ENCODE peak calls at places on chromosomes 13 and 19, in eight cellular contexts. One of them, this sample, is unnamed.

GRCh38 chr13:101523732-101524131 is 71.3 kb downstream of the ITGBL1 start:
- DNase-seq in nephron progenitor cell: no peak
- DNase-seq in B cell: no peak
- DNase-seq in RWPE1: no peak
- DNase-seq in GM13977: no peak
- DNase-seq in colonic mucosa: no peak
- DNase-seq in esophagus squamous epithelium: no peak
- DNase-seq in HCT116: no peak
- DNase-seq in this sample: no peak

GRCh38 chr13:112103971-112104872 is 37.3 kb downstream of the SOX1 start:
- DNase-seq in nephron progenitor cell: peak
- DNase-seq in B cell: no peak
- DNase-seq in RWPE1: no peak
- DNase-seq in GM13977: no peak
- DNase-seq in colonic mucosa: no peak
- DNase-seq in esophagus squamous epithelium: no peak
- DNase-seq in HCT116: no peak
- DNase-seq in this sample: no peak

GRCh38 chr19:7970716-7971448 is 27.4 kb upstream of the TIMM44 start:
- DNase-seq in nephron progenitor cell: peak
- DNase-seq in B cell: peak
- DNase-seq in RWPE1: peak
- DNase-seq in GM13977: peak
- DNase-seq in colonic mucosa: peak
- DNase-seq in esophagus squamous epithelium: no peak
- DNase-seq in HCT116: peak
- DNase-seq in this sample: peak

GRCh38 chr19:37695144-37695899 is 24.2 kb downstream of the ZNF607 start:
- DNase-seq in nephron progenitor cell: no peak
- DNase-seq in B cell: no peak
- DNase-seq in RWPE1: no peak
- DNase-seq in GM13977: no peak
- DNase-seq in colonic mucosa: no peak
- DNase-seq in esophagus squamous epithelium: no peak
- DNase-seq in HCT116: no peak
- DNase-seq in this sample: no peak

GRCh38 chr19:35509018-35509652 is 4.3 kb downstream of the DMKN start:
- DNase-seq in nephron progenitor cell: peak
- DNase-seq in B cell: peak
- DNase-seq in RWPE1: peak
- DNase-seq in GM13977: peak
- DNase-seq in colonic mucosa: peak
- DNase-seq in esophagus squamous epithelium: no peak
- DNase-seq in HCT116: peak
- DNase-seq in this sample: peak

GRCh38 chr13:32001392-32001768 is 30.2 kb upstream of the FRY start:
- DNase-seq in nephron progenitor cell: no peak
- DNase-seq in B cell: peak
- DNase-seq in RWPE1: peak
- DNase-seq in GM13977: peak
- DNase-seq in colonic mucosa: no peak
- DNase-seq in esophagus squamous epithelium: no peak
- DNase-seq in HCT116: peak
- DNase-seq in this sample: peak

GRCh38 chr13:20401958-20402856 is 123.5 kb downstream of the CRYL1 start:
- DNase-seq in nephron progenitor cell: no peak
- DNase-seq in B cell: no peak
- DNase-seq in RWPE1: peak
- DNase-seq in GM13977: no peak
- DNase-seq in colonic mucosa: no peak
- DNase-seq in esophagus squamous epithelium: no peak
- DNase-seq in HCT116: no peak
- DNase-seq in this sample: no peak

GRCh38 chr19:4197228-4197624 is 14.7 kb downstream of the ANKRD24 start:
- DNase-seq in nephron progenitor cell: no peak
- DNase-seq in B cell: no peak
- DNase-seq in RWPE1: no peak
- DNase-seq in GM13977: no peak
- DNase-seq in colonic mucosa: no peak
- DNase-seq in esophagus squamous epithelium: no peak
- DNase-seq in HCT116: no peak
- DNase-seq in this sample: no peak

GRCh38 chr13:43785681-43786471 is 896 bp downstream of the ENOX1 start:
- DNase-seq in nephron progenitor cell: peak
- DNase-seq in B cell: peak
- DNase-seq in RWPE1: peak
- DNase-seq in GM13977: peak
- DNase-seq in colonic mucosa: peak
- DNase-seq in esophagus squamous epithelium: no peak
- DNase-seq in HCT116: no peak
- DNase-seq in this sample: peak

GRCh38 chr13:111911754-111912452 is 155.0 kb upstream of the SOX1 start:
- DNase-seq in nephron progenitor cell: no peak
- DNase-seq in B cell: no peak
- DNase-seq in RWPE1: no peak
- DNase-seq in GM13977: no peak
- DNase-seq in colonic mucosa: peak
- DNase-seq in esophagus squamous epithelium: no peak
- DNase-seq in HCT116: no peak
- DNase-seq in this sample: no peak

GRCh38 chr13:36395280-36395679 is 37.0 kb upstream of the CCNA1 start:
- DNase-seq in nephron progenitor cell: no peak
- DNase-seq in B cell: no peak
- DNase-seq in RWPE1: peak
- DNase-seq in GM13977: no peak
- DNase-seq in colonic mucosa: no peak
- DNase-seq in esophagus squamous epithelium: no peak
- DNase-seq in HCT116: no peak
- DNase-seq in this sample: no peak

GRCh38 chr13:111789011-111789410 is 277.9 kb upstream of the SOX1 start:
- DNase-seq in nephron progenitor cell: no peak
- DNase-seq in B cell: no peak
- DNase-seq in RWPE1: no peak
- DNase-seq in GM13977: no peak
- DNase-seq in colonic mucosa: no peak
- DNase-seq in esophagus squamous epithelium: no peak
- DNase-seq in HCT116: no peak
- DNase-seq in this sample: no peak

GRCh38 chr13:37889102-37889501 is 19.5 kb upstream of the TRPC4 start:
- DNase-seq in nephron progenitor cell: no peak
- DNase-seq in B cell: no peak
- DNase-seq in RWPE1: no peak
- DNase-seq in GM13977: no peak
- DNase-seq in colonic mucosa: no peak
- DNase-seq in esophagus squamous epithelium: no peak
- DNase-seq in HCT116: no peak
- DNase-seq in this sample: no peak

GRCh38 chr19:8174706-8175105 is 25.3 kb upstream of the FBN3 start:
- DNase-seq in nephron progenitor cell: no peak
- DNase-seq in B cell: no peak
- DNase-seq in RWPE1: peak
- DNase-seq in GM13977: no peak
- DNase-seq in colonic mucosa: no peak
- DNase-seq in esophagus squamous epithelium: no peak
- DNase-seq in HCT116: no peak
- DNase-seq in this sample: no peak

GRCh38 chr13:42835012-42835411 is 53.6 kb downstream of the FAM216B start:
- DNase-seq in nephron progenitor cell: no peak
- DNase-seq in B cell: no peak
- DNase-seq in RWPE1: no peak
- DNase-seq in GM13977: no peak
- DNase-seq in colonic mucosa: no peak
- DNase-seq in esophagus squamous epithelium: no peak
- DNase-seq in HCT116: no peak
- DNase-seq in this sample: no peak

GRCh38 chr19:33295621-33296472 is 6.5 kb downstream of the CEBPA start:
- DNase-seq in nephron progenitor cell: no peak
- DNase-seq in B cell: no peak
- DNase-seq in RWPE1: no peak
- DNase-seq in GM13977: no peak
- DNase-seq in colonic mucosa: no peak
- DNase-seq in esophagus squamous epithelium: no peak
- DNase-seq in HCT116: no peak
- DNase-seq in this sample: no peak

GRCh38 chr19:41892173-41892902 is 9.4 kb downstream of the ARHGEF1 start:
- DNase-seq in nephron progenitor cell: no peak
- DNase-seq in B cell: no peak
- DNase-seq in RWPE1: no peak
- DNase-seq in GM13977: no peak
- DNase-seq in colonic mucosa: no peak
- DNase-seq in esophagus squamous epithelium: no peak
- DNase-seq in HCT116: no peak
- DNase-seq in this sample: no peak

GRCh38 chr19:55640577-55641375 is at the start of gene ZNF580:
- DNase-seq in nephron progenitor cell: peak
- DNase-seq in B cell: peak
- DNase-seq in RWPE1: peak
- DNase-seq in GM13977: peak
- DNase-seq in colonic mucosa: peak
- DNase-seq in esophagus squamous epithelium: no peak
- DNase-seq in HCT116: no peak
- DNase-seq in this sample: peak

GRCh38 chr19:55641376-55642152 is 762 bp downstream of the ZNF580 start:
- DNase-seq in nephron progenitor cell: no peak
- DNase-seq in B cell: peak
- DNase-seq in RWPE1: no peak
- DNase-seq in GM13977: peak
- DNase-seq in colonic mucosa: peak
- DNase-seq in esophagus squamous epithelium: no peak
- DNase-seq in HCT116: no peak
- DNase-seq in this sample: no peak

GRCh38 chr19:55642153-55643002 is 1.1 kb upstream of the ZNF581 start:
- DNase-seq in nephron progenitor cell: peak
- DNase-seq in B cell: peak
- DNase-seq in RWPE1: no peak
- DNase-seq in GM13977: peak
- DNase-seq in colonic mucosa: peak
- DNase-seq in esophagus squamous epithelium: no peak
- DNase-seq in HCT116: no peak
- DNase-seq in this sample: no peak

GRCh38 chr19:55638864-55639359 is 1.9 kb upstream of the ZNF580 start:
- DNase-seq in nephron progenitor cell: no peak
- DNase-seq in B cell: peak
- DNase-seq in RWPE1: no peak
- DNase-seq in GM13977: no peak
- DNase-seq in colonic mucosa: no peak
- DNase-seq in esophagus squamous epithelium: no peak
- DNase-seq in HCT116: no peak
- DNase-seq in this sample: peak

DNA sequence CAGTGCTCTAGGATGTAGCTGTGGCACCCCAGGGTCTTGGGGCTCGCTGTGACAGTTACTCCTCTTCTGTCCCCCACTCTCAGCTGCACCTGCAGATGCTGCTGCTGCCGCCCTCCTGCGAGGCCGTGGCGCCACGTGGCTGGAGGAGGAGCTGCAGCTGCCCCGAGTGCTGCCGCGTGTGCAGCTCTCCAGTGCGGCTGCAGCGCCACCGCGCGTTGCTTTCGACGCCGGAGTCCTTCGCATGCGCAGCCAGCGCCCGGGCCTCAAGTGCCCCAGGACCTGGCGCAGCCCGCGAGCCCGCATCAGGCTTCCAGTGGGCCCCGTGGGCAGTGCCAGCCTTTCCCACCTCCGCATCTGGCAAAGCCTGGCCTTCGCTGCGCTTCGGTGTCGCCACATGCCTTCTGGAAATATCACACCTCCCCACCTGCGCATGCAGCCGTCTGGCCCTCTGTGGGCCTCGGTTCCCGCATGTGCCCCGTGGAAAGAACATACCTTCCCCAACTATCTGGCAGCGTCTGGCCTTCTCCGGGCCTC is 692 bp upstream of the ZNF580 start:
- DNase-seq in nephron progenitor cell: no peak
- DNase-seq in B cell: peak
- DNase-seq in RWPE1: no peak
- DNase-seq in GM13977: peak
- DNase-seq in colonic mucosa: peak
- DNase-seq in esophagus squamous epithelium: no peak
- DNase-seq in HCT116: no peak
- DNase-seq in this sample: no peak
- TF ChIP-seq CTCF in nephron progenitor cell: no peak
- TF ChIP-seq CTCF in B cell: peak
- TF ChIP-seq CTCF in RWPE1: peak
- TF ChIP-seq CTCF in GM13977: peak
- TF ChIP-seq CTCF in colonic mucosa: no peak
- TF ChIP-seq CTCF in esophagus squamous epithelium: peak
- TF ChIP-seq CTCF in HCT116: no peak
- TF ChIP-seq CTCF in this sample: no peak

DNA sequence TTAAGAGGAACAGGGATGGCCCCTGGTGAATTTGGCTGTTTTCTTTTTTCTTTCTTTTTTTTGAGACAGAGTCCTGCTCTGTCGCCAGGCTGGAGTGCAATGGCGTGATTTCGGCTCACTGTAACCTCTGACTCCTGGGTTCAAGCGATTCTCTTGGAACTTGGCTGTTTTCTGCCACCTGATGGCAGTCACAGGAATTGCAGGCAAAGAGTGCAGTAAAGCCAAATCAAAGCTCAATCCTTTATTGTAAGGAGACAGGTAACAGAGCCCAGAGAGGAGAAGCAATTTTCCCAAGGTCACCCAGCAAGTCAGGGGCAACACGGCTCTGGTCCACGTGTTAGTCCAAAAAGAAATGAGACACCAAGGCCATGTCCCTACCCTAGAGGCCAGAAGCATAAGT is 6.2 kb downstream of the TINCR start:
- DNase-seq in nephron progenitor cell: no peak
- DNase-seq in B cell: no peak
- DNase-seq in RWPE1: no peak
- DNase-seq in GM13977: no peak
- DNase-seq in colonic mucosa: no peak
- DNase-seq in esophagus squamous epithelium: no peak
- DNase-seq in HCT116: no peak
- DNase-seq in this sample: no peak
- TF ChIP-seq CTCF in nephron progenitor cell: peak
- TF ChIP-seq CTCF in B cell: peak
- TF ChIP-seq CTCF in RWPE1: no peak
- TF ChIP-seq CTCF in GM13977: peak
- TF ChIP-seq CTCF in colonic mucosa: no peak
- TF ChIP-seq CTCF in esophagus squamous epithelium: peak
- TF ChIP-seq CTCF in HCT116: peak
- TF ChIP-seq CTCF in this sample: peak

DNA sequence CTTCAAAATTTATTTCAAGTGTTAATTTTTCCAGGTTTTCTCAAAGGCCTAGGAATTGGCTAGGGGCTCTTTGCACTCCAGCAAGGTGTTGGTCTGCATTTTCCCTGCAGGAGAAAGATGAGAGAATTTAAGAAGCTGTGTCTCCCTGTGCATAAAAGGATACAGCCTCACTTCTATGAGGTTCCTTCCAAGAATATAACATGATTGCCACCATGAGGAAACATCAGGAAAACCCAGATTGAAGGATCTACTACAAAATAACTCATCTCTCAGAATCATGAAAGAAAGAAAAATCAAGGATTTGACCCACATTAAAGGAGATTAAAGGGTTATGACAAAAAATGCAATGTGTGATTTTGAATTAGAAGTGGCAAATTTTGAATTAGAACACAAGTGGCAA is 69.9 kb downstream of the RUBCNL start:
- DNase-seq in nephron progenitor cell: no peak
- DNase-seq in B cell: no peak
- DNase-seq in RWPE1: no peak
- DNase-seq in GM13977: no peak
- DNase-seq in colonic mucosa: no peak
- DNase-seq in esophagus squamous epithelium: no peak
- DNase-seq in HCT116: no peak
- DNase-seq in this sample: no peak
- TF ChIP-seq CTCF in nephron progenitor cell: no peak
- TF ChIP-seq CTCF in B cell: no peak
- TF ChIP-seq CTCF in RWPE1: no peak
- TF ChIP-seq CTCF in GM13977: no peak
- TF ChIP-seq CTCF in colonic mucosa: no peak
- TF ChIP-seq CTCF in esophagus squamous epithelium: no peak
- TF ChIP-seq CTCF in HCT116: no peak
- TF ChIP-seq CTCF in this sample: no peak

GRCh38 chr19:18070181-18070580 is 16.6 kb downstream of the IL12RB1 start:
- DNase-seq in nephron progenitor cell: no peak
- DNase-seq in B cell: no peak
- DNase-seq in RWPE1: no peak
- DNase-seq in GM13977: no peak
- DNase-seq in colonic mucosa: no peak
- DNase-seq in esophagus squamous epithelium: no peak
- DNase-seq in HCT116: no peak
- DNase-seq in this sample: no peak
- TF ChIP-seq CTCF in nephron progenitor cell: no peak
- TF ChIP-seq CTCF in B cell: no peak
- TF ChIP-seq CTCF in RWPE1: no peak
- TF ChIP-seq CTCF in GM13977: no peak
- TF ChIP-seq CTCF in colonic mucosa: no peak
- TF ChIP-seq CTCF in esophagus squamous epithelium: no peak
- TF ChIP-seq CTCF in HCT116: no peak
- TF ChIP-seq CTCF in this sample: no peak

This sample was measured in endothelial cell.